ENCODE peak calls at places on chromosome 1, in five cellular contexts. M is T-cell, S is Caco-2, U is H54, K is adrenal gland. O is an unnamed sample.

GRCh38 chr1:198829948-198830347 is 191.1 kb downstream of the PTPRC start:
- DNase-seq in M (no peak), S (no peak), U (no peak), K (no peak), O (no peak)

GRCh38 chr1:212067790-212068189 is 32.2 kb downstream of the DTL start:
- DNase-seq in M (no peak), S (no peak), U (no peak), K (no peak), O (no peak)

GRCh38 chr1:151799179-151800022 is 5.8 kb downstream of the LINGO4 start:
- DNase-seq in M (no peak), S (no peak), U (no peak), K (no peak), O (no peak)

GRCh38 chr1:17668638-17669175 is 86.4 kb upstream of the ACTL8 start:
- DNase-seq in M (no peak), S (no peak), U (no peak), K (no peak), O (no peak)

GRCh38 chr1:62515055-62515454 is 78.2 kb downstream of the USP1 start:
- DNase-seq in M (no peak), S (no peak), U (no peak), K (no peak), O (no peak)

GRCh38 chr1:11930571-11931445 is 3.7 kb upstream of the PLOD1 start:
- DNase-seq in M (no peak), S (no peak), U (peak; percentile 44), K (no peak), O (no peak)

GRCh38 chr1:240575976-240576666 is 35.8 kb downstream of the GREM2 start:
- DNase-seq in M (peak; percentile 16), S (no peak), U (peak; percentile 24), K (no peak), O (no peak)

GRCh38 chr1:12034381-12034801 is 15.1 kb downstream of the MIIP start:
- DNase-seq in M (no peak), S (no peak), U (no peak), K (no peak), O (no peak)

GRCh38 chr1:242219298-242219901 is 220.5 kb upstream of the MAP1LC3C start:
- DNase-seq in M (no peak), S (no peak), U (no peak), K (no peak), O (no peak)

GRCh38 chr1:184387871-184388670 is 1.2 kb downstream of the C1orf21 start:
- DNase-seq in M (no peak), S (no peak), U (peak; percentile 62), K (peak; percentile 65), O (no peak)

GRCh38 chr1:84665703-84666317 is 24.5 kb downstream of the SSX2IP start:
- DNase-seq in M (no peak), S (no peak), U (no peak), K (no peak), O (no peak)

GRCh38 chr1:5796028-5796427 is 196.2 kb downstream of the NPHP4 start:
- DNase-seq in M (no peak), S (no peak), U (no peak), K (no peak), O (no peak)

GRCh38 chr1:76501576-76502219 is 365.6 kb upstream of the ST6GALNAC5 start:
- DNase-seq in M (no peak), S (no peak), U (no peak), K (no peak), O (no peak)

GRCh38 chr1:85409516-85409915 is 55.4 kb downstream of the DDAH1 start:
- DNase-seq in M (no peak), S (no peak), U (no peak), K (no peak), O (no peak)

GRCh38 chr1:101275672-101276071 is 38.9 kb downstream of the S1PR1 start:
- DNase-seq in M (no peak), S (no peak), U (no peak), K (no peak), O (no peak)

GRCh38 chr1:2190491-2190976 is 4.0 kb downstream of the FAAP20 start:
- DNase-seq in M (no peak), S (no peak), U (no peak), K (peak; percentile 67), O (no peak)

GRCh38 chr1:201511925-201512539 is 5.1 kb upstream of the CSRP1 start:
- DNase-seq in M (no peak), S (no peak), U (no peak), K (peak; percentile 43), O (no peak)

GRCh38 chr1:8427986-8428385 is 110.1 kb downstream of the SLC45A1 start:
- DNase-seq in M (no peak), S (no peak), U (no peak), K (no peak), O (no peak)

GRCh38 chr1:10637400-10637799 is 159.0 kb downstream of the CASZ1 start:
- DNase-seq in M (no peak), S (no peak), U (no peak), K (no peak), O (no peak)